ENCODE peak calls at places on chromosomes 12 and 14, in four cellular contexts. R, I, M and L are unnamed samples.

GRCh38 chr12:50614167-50614762 is 109.5 kb downstream of the DIP2B start:
- DNase-seq in M (no peak), R (no peak), I (peak; percentile 49), L (no peak)

GRCh38 chr12:105226219-105226618 is 9.8 kb downstream of the APPL2 start:
- DNase-seq in M (no peak), R (no peak), I (peak; percentile 11), L (no peak)

GRCh38 chr12:129615001-129615400 is 288.8 kb downstream of the TMEM132D start:
- DNase-seq in I (no peak), R (no peak), M (no peak), L (no peak)

GRCh38 chr12:93563807-93564538 is 8.5 kb upstream of the SOCS2 start:
- DNase-seq in I (peak; percentile 47), M (peak; percentile 100), R (peak; percentile 89), L (no peak)

GRCh38 chr12:116380066-116380465 is 102.6 kb upstream of the MED13L start:
- DNase-seq in R (peak; percentile 44), M (no peak), I (no peak), L (no peak)

GRCh38 chr12:132339856-132340255 is 10.5 kb upstream of the GALNT9 start:
- DNase-seq in M (no peak), I (no peak), R (no peak), L (no peak)

GRCh38 chr12:12890815-12891645 is at the start of gene GPRC5A:
- DNase-seq in I (peak; percentile 48), R (peak; percentile 99), M (peak; percentile 30), L (peak; percentile 55)

GRCh38 chr12:75738486-75738885 is 227.1 kb upstream of the KRR1 start:
- DNase-seq in I (no peak), M (no peak), R (no peak), L (no peak)

GRCh38 chr12:23055004-23055403 is 430.0 kb downstream of the ETNK1 start:
- DNase-seq in I (peak; percentile 14), M (peak; percentile 24), R (peak; percentile 28), L (peak; percentile 67)

GRCh38 chr14:86646688-86647687 is 1117.0 kb downstream of the FLRT2 start:
- DNase-seq in M (peak; percentile 4), I (no peak), R (peak; percentile 17), L (no peak)

GRCh38 chr12:55336002-55336401 is 5.5 kb downstream of the OR6C3 start:
- DNase-seq in I (no peak), R (no peak), M (no peak), L (no peak)

GRCh38 chr14:23402296-23403138 is 5.6 kb downstream of the MYH6 start:
- DNase-seq in I (no peak), M (no peak), R (no peak), L (no peak)

GRCh38 chr12:81284137-81284536 is 206.3 kb downstream of the ACSS3 start:
- DNase-seq in M (no peak), R (no peak), I (no peak), L (no peak)

GRCh38 chr14:23119362-23120327 is 590 bp upstream of the CEBPE start:
- DNase-seq in I (no peak), M (no peak), R (no peak), L (no peak)

GRCh38 chr12:78189656-78190055 is 359.0 kb downstream of the NAV3 start:
- DNase-seq in R (no peak), M (no peak), I (no peak), L (no peak)

GRCh38 chr14:99758915-99759545 is 34.2 kb upstream of the EML1 start:
- DNase-seq in R (no peak), M (no peak), I (no peak), L (no peak)

GRCh38 chr12:75706786-75707605 is 195.6 kb upstream of the KRR1 start:
- DNase-seq in M (no peak), R (no peak), I (peak; percentile 67), L (no peak)

GRCh38 chr12:59736359-59736758 is 140.5 kb downstream of the SLC16A7 start:
- DNase-seq in I (no peak), M (no peak), R (no peak), L (no peak)

GRCh38 chr14:105325303-105325702 is 10.8 kb downstream of the PACS2 start:
- DNase-seq in M (no peak), R (no peak), I (no peak), L (no peak)

GRCh38 chr12:131098178-131098981 is 144.7 kb downstream of the ADGRD1 start:
- DNase-seq in R (no peak), M (no peak), I (no peak), L (peak; percentile 1)

GRCh38 chr12:91377456-91377855 is 194.8 kb upstream of the DCN start:
- DNase-seq in R (no peak), M (no peak), I (no peak), L (no peak)

GRCh38 chr14:23933108-23933507 is 20.5 kb upstream of the DHRS4 start:
- DNase-seq in I (no peak), M (no peak), R (no peak), L (no peak)

GRCh38 chr12:29455087-29455486 is 42.4 kb downstream of the OVCH1 start:
- DNase-seq in M (no peak), R (no peak), I (no peak), L (no peak)

GRCh38 chr14:33668066-33668465 is 282.8 kb downstream of the EGLN3 start:
- DNase-seq in M (no peak), I (no peak), R (no peak), L (no peak)

GRCh38 chr12:68796399-68796798 is 11.6 kb upstream of the MDM2 start:
- DNase-seq in R (no peak), M (no peak), I (no peak), L (no peak)

GRCh38 chr12:92553389-92553788 is 149.4 kb upstream of the PLEKHG7 start:
- DNase-seq in R (no peak), I (no peak), M (no peak), L (no peak)

GRCh38 chr14:54772451-54772881 is 130.2 kb downstream of the GCH1 start:
- DNase-seq in M (no peak), R (no peak), I (no peak), L (no peak)

GRCh38 chr14:75689012-75689411 is 28.0 kb downstream of the TTLL5 start:
- DNase-seq in I (no peak), M (no peak), R (no peak), L (no peak)

GRCh38 chr14:75685910-75686309 is 24.9 kb downstream of the TTLL5 start:
- DNase-seq in M (no peak), I (no peak), R (no peak), L (no peak)

DNA sequence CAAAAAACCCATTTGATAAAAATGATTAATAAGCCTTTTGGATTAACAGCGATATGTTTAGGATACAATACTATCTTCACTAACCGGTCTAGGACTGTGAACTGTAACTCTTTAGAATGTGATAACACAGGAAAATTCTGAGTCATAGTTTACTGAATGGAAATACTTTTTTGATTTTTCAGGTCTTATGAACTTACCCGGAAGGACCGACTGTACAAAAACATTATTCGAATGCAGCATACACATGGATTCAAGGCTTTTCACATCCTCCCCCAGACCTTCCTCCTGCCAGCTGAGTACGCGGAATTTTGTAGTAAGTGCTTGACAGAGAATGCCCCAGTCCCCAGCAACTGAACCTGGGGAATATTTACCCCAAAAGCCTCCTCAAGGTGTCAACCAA is 29.0 kb downstream of the TTLL5 start:
- DNase-seq in R (no peak), M (no peak), I (no peak), L (no peak)
- TF ChIP-seq HMGXB4 in R (no peak), M (no peak), I (no peak), L (no peak)

DNA sequence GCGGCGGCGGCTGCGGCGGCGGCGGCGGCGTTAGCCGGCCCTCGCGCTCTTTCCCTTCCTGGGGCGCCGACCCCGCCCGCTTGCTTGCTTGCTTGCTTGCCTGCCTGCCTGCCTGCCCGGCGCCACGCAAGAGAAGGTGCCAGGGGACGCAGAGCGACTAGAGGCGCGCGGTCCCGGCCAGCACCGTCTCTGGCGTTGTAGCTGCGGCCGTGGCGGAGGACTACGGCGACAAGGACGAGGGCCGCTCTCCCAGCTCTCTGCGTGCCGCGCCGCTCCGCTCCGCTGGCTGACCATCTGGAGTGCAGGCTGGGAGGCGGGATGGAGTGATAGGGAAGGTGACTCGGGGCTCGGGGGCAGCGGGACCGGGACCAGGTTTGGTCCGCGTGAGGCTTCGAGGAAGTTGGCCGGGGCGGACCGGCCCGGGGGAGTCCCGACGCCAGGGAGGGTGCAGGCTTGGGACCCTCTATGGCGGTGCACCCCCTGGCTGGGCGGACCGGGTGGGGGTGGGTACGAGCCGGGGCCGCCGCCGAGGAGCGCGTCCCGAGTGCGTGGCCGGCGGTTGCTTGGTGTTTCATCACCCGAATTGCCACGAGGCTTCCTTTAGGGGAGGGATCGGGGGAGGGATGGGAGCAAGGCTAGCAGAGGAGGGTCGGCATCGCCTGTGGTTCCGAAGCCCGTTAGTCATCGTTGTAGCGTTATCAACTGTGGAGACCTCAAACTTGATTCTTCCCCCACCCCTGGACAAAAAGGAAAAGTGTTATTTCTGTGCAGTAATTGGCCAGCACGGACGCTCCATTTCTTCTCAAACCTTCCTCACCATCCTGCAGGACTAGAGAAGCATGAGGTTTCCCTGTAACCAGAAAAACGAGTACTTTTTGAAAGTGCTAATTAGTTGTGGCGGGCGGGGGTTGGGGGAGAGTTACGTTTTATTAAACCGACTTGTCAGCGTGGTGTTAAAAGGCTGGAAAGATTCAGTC is 566 bp downstream of the XPOT start:
- DNase-seq in M (peak; percentile 71), R (peak; percentile 83), I (peak; percentile 78), L (peak; percentile 62)
- TF ChIP-seq HMGXB4 in M (peak; percentile 87), R (no peak), I (peak; percentile 92), L (peak; percentile 92)

GRCh38 chr12:95976416-95976832 is 19.7 kb downstream of the HAL start:
- DNase-seq in R (no peak), M (peak; percentile 82), I (no peak), L (no peak)
- TF ChIP-seq HMGXB4 in R (no peak), M (no peak), I (no peak), L (no peak)

GRCh38 chr14:92254786-92255185 is 68.2 kb upstream of the SLC24A4 start:
- DNase-seq in R (no peak), I (no peak), M (no peak), L (peak; percentile 54)
- TF ChIP-seq HMGXB4 in R (no peak), I (no peak), M (no peak), L (no peak)

GRCh38 chr14:34766611-34767010 is 52.2 kb upstream of the CFL2 start:
- DNase-seq in I (no peak), R (no peak), M (no peak), L (no peak)
- TF ChIP-seq HMGXB4 in I (no peak), R (no peak), M (no peak), L (no peak)

GRCh38 chr14:64095620-64096019 is 198.6 kb downstream of the ESR2 start:
- DNase-seq in R (no peak), I (no peak), M (no peak), L (no peak)

GRCh38 chr14:64091217-64091616 is 203.0 kb downstream of the ESR2 start:
- DNase-seq in M (no peak), I (no peak), R (no peak), L (no peak)

GRCh38 chr14:64089920-64090319 is 204.3 kb downstream of the ESR2 start:
- DNase-seq in R (no peak), M (no peak), I (no peak), L (peak; percentile 25)

GRCh38 chr14:64092338-64092737 is 201.8 kb downstream of the ESR2 start:
- DNase-seq in I (no peak), M (no peak), R (no peak), L (no peak)

GRCh38 chr14:64092940-64093339 is 201.2 kb downstream of the ESR2 start:
- DNase-seq in I (no peak), M (no peak), R (no peak), L (no peak)
- TF ChIP-seq HMGXB4 in I (no peak), M (no peak), R (no peak), L (no peak)